ENCODE peak calls at places on chromosomes 7 and 10, in six cellular contexts. Y, R, A, V, F and K are unnamed samples.

GRCh38 chr10:56298941-56299340 is 62.1 kb downstream of the ZWINT start:
- DNase-seq in Y (no peak), R (peak), V (no peak), F (no peak), A (no peak), K (no peak)

GRCh38 chr10:34058922-34059614 is 724.6 kb upstream of the NRP1 start:
- DNase-seq in F (no peak), Y (no peak), R (no peak), V (no peak), A (no peak), K (no peak)

GRCh38 chr7:47386273-47386820 is 195.6 kb downstream of the TNS3 start:
- DNase-seq in R (no peak), Y (no peak), F (no peak), A (no peak), V (no peak), K (no peak)

GRCh38 chr7:96737545-96738050 is 28.0 kb upstream of the SEM1 start:
- DNase-seq in A (no peak), Y (no peak), V (no peak), F (no peak), R (no peak), K (no peak)

GRCh38 chr7:7304705-7305475 is 122.5 kb downstream of the C1GALT1 start:
- DNase-seq in V (no peak), F (no peak), R (no peak), A (no peak), Y (no peak), K (no peak)

GRCh38 chr7:30379131-30379530 is 94.7 kb downstream of the ZNRF2 start:
- DNase-seq in A (no peak), F (peak), R (no peak), Y (no peak), V (no peak), K (no peak)

GRCh38 chr7:77338260-77338659 is 77.9 kb downstream of the GSAP start:
- DNase-seq in F (no peak), V (no peak), R (no peak), Y (no peak), A (no peak), K (no peak)

GRCh38 chr7:38189256-38189938 is 11.4 kb downstream of the STARD3NL start:
- DNase-seq in R (no peak), V (no peak), A (no peak), F (peak), Y (no peak), K (no peak)

GRCh38 chr7:93147358-93147757 is 827 bp downstream of the SAMD9L start:
- DNase-seq in R (no peak), V (peak), Y (peak), F (peak), A (peak), K (peak)

GRCh38 chr7:17524746-17525145 is 226.3 kb downstream of the AHR start:
- DNase-seq in A (no peak), V (no peak), Y (no peak), F (peak), R (no peak), K (no peak)

GRCh38 chr10:99337261-99337905 is 8.2 kb downstream of the CNNM1 start:
- DNase-seq in A (no peak), V (no peak), Y (no peak), F (no peak), R (no peak), K (no peak)

GRCh38 chr10:1550291-1550595 is 187.1 kb downstream of the ADARB2 start:
- DNase-seq in R (no peak), Y (no peak), A (no peak), F (no peak), V (no peak), K (no peak)

GRCh38 chr7:121832347-121832746 is 40.6 kb upstream of the PTPRZ1 start:
- DNase-seq in Y (no peak), F (no peak), R (no peak), A (no peak), V (no peak), K (no peak)

GRCh38 chr7:140673770-140674155 is 1.0 kb downstream of the ADCK2 start:
- DNase-seq in A (no peak), F (no peak), Y (no peak), V (no peak), R (no peak), K (no peak)

GRCh38 chr7:101681170-101682007 is 52.3 kb upstream of the MYL10 start:
- DNase-seq in R (peak), A (peak), F (peak), V (peak), Y (peak), K (no peak)

GRCh38 chr7:129210256-129210988 is 14.4 kb upstream of the AHCYL2 start:
- DNase-seq in F (peak), R (peak), V (peak), A (peak), Y (peak), K (peak)

DNA sequence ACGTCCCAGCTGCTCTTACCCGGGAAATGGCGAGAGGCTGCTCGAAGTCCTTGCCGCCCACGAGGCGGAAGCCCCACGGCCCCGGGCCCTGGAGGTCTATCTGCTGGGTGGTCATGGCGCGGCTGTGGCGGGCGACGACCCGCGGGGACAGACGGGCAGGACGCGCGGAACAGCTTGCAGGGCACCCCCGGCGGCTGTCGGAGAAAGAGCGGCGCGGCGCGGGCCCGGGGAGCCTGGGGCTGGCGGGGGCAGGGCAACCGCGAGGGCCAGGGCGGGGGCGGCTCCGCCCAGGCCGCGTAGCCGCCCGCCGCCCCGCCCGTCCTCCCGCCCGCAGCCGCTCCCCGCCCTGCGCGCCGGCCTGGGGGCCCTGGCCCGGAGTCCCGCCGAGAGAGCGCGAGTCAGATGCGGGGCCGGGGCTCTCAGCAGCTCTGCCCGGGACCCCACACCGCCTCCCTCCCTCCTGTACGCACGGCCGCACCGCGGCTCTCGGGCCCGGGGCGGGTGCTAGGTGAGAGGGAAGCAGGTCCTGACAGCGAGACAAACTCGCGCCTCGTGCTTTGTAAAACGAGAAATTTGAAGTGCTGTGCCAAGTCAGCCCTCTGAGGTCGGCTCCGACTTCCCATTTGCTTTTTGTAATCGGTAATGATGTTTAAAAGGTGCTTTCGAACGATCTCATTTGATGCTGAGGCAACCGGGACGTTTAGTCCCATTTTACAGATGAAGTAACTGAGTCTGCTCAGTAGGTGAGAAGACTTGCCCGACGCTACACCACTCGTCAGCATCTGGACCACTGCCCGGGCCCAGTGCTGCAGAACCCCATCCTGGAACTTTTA is at the start of gene PDLIM1:
- DNase-seq in F (peak), V (peak), Y (peak), R (peak), A (peak), K (peak)
- TF ChIP-seq CTCF in F (peak), V (peak), Y (peak), R (peak), A (peak), K (no peak)

GRCh38 chr10:122782911-122783310 is 62.7 kb downstream of the CUZD1 start:
- DNase-seq in F (no peak), A (no peak), R (no peak), Y (no peak), V (no peak), K (no peak)
- TF ChIP-seq CTCF in F (no peak), A (no peak), R (no peak), Y (no peak), V (no peak), K (no peak)

DNA sequence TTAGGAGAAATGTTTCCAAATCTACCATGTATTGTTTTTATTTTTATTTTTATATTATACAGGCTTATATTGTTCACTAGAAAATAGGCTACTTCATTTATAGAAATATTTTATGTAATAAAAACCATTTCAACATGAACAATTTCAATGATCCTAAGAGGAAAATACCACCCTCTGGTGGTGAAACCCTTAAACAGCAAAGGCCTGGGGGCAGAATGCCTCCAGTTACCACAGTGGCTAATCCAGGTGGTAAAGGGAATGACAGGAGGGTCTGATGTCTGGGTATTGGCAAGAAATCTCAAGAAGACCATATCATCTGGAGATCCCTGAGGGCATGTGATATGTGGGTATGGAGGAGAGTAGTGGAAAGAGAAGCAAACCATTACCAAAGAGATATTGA is 19.3 kb downstream of the MACC1 start:
- DNase-seq in R (no peak), Y (no peak), A (peak), V (no peak), F (no peak), K (no peak)
- TF ChIP-seq CTCF in R (no peak), Y (no peak), A (no peak), V (peak), F (peak), K (no peak)

GRCh38 chr10:7260412-7260900 is 150.4 kb downstream of the SFMBT2 start:
- DNase-seq in Y (peak), F (peak), R (peak), A (peak), V (peak), K (no peak)
- TF ChIP-seq CTCF in Y (peak), F (peak), R (peak), A (peak), V (peak), K (peak)

GRCh38 chr10:279655-280054 is 144.4 kb downstream of the ZMYND11 start:
- DNase-seq in A (no peak), Y (no peak), F (no peak), R (no peak), V (no peak), K (no peak)
- TF ChIP-seq CTCF in A (no peak), Y (peak), F (no peak), R (no peak), V (no peak), K (no peak)

GRCh38 chr10:102540023-102540422 is 36.3 kb downstream of the SUFU start:
- DNase-seq in A (peak), Y (peak), R (no peak), V (no peak), F (peak), K (no peak)
- TF ChIP-seq CTCF in A (peak), Y (peak), R (peak), V (peak), F (peak), K (no peak)

GRCh38 chr7:137888254-137888653 is 41.5 kb upstream of the DGKI start:
- DNase-seq in Y (no peak), F (no peak), R (no peak), A (no peak), V (no peak), K (no peak)
- TF ChIP-seq CTCF in Y (no peak), F (no peak), R (no peak), A (no peak), V (no peak), K (no peak)

DNA sequence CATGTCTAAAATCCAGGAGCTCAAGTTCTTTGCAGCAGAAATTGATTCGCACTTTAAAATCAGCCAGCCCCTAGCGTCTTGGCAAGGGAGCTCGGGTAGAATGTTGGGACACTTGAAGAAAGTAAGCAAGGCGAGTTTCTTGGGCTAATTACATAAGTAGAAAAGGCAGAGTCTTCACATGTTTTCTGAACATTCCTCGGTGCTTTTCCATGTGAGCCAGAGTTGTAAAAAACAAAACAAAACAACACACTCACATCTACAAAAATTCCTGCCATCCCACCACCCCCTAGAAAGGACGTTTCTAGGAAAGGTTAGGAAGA is 38.7 kb upstream of the EMX2 start:
- DNase-seq in Y (no peak), V (no peak), R (no peak), F (no peak), A (no peak), K (no peak)
- TF ChIP-seq CTCF in Y (no peak), V (no peak), R (no peak), F (no peak), A (no peak), K (no peak)

GRCh38 chr7:105438254-105438653 is 49.5 kb upstream of the SRPK2 start:
- DNase-seq in Y (no peak), V (no peak), A (no peak), R (no peak), F (no peak), K (no peak)

GRCh38 chr7:105438847-105439173 is 50.1 kb upstream of the SRPK2 start:
- DNase-seq in Y (no peak), R (no peak), V (no peak), A (no peak), F (no peak), K (no peak)

GRCh38 chr7:105444342-105444938 is 55.7 kb upstream of the SRPK2 start:
- DNase-seq in V (no peak), R (no peak), A (no peak), F (no peak), Y (no peak), K (no peak)

GRCh38 chr7:105439174-105439893 is 50.6 kb upstream of the SRPK2 start:
- DNase-seq in Y (peak), F (peak), V (no peak), R (no peak), A (peak), K (no peak)
- TF ChIP-seq CTCF in Y (no peak), F (peak), V (no peak), R (no peak), A (peak), K (no peak)